ENCODE peak calls at places on chromosomes 11 and 22, in seven cellular contexts. E is stimulated activated CD4-positive, alpha-beta T cell treated with anti-CD3 and anti-CD28 coated beads, Interleukin-15, amount 100 ng/mL, for 24 hours; Y is ELR; R is HFFc6; N is activated naive CD4-positive, alpha-beta T cell; D is heart right ventricle; I is GM12891. T is an unnamed sample.

GRCh38 chr11:68042219-68043028 is 3.6 kb downstream of the TCIRG1 start:
- DNase-seq in E (no peak), Y (peak), R (no peak), N (no peak), D (no peak), I (no peak), T (no peak)

GRCh38 chr22:23101524-23101923 is 31.2 kb downstream of the GNAZ start:
- DNase-seq in E (no peak), Y (no peak), R (no peak), N (no peak), D (no peak), I (no peak), T (no peak)

GRCh38 chr11:103659138-103659734 is 377.2 kb upstream of the DDI1 start:
- DNase-seq in E (no peak), Y (peak), R (peak), N (no peak), D (no peak), I (no peak), T (peak)

GRCh38 chr22:50630376-50630775 is 2.4 kb upstream of the ARSA start:
- DNase-seq in E (no peak), Y (no peak), R (no peak), N (no peak), D (no peak), I (no peak), T (peak)

GRCh38 chr11:47156333-47156732 is 20.3 kb downstream of the ARFGAP2 start:
- DNase-seq in E (no peak), Y (no peak), R (no peak), N (no peak), D (no peak), I (no peak), T (no peak)

GRCh38 chr22:46654426-46654825 is 34.2 kb downstream of the GRAMD4 start:
- DNase-seq in E (no peak), Y (no peak), R (no peak), N (no peak), D (no peak), I (no peak), T (no peak)

GRCh38 chr11:68037481-68038225 is 1.2 kb upstream of the TCIRG1 start:
- DNase-seq in E (no peak), Y (no peak), R (no peak), N (no peak), D (no peak), I (no peak), T (no peak)

GRCh38 chr11:125224391-125225015 is 60.0 kb downstream of the PKNOX2 start:
- DNase-seq in E (peak), Y (peak), R (no peak), N (no peak), D (peak), I (no peak), T (no peak)

GRCh38 chr11:74948546-74948897 is 369 bp downstream of the XRRA1 start:
- DNase-seq in E (no peak), Y (peak), R (no peak), N (no peak), D (no peak), I (no peak), T (peak)